ENCODE peak calls at places on chromosome 11, in nine cellular contexts. One of them, this sample, is unnamed. For H3K36me3, the result is how much of the 10 kb centered on the place peaks cover.

GRCh38 chr11:62001450-62002178 is 34.2 kb upstream of the FTH1 start:
- DNase-seq in IMR-90: no peak
- DNase-seq in mammary epithelial cell: no peak
- DNase-seq in heart right ventricle: peak
- DNase-seq in brain microvascular endothelial cell: no peak
- DNase-seq in endodermal cell: no peak
- DNase-seq in GM12878: no peak
- DNase-seq in GM23338: no peak
- DNase-seq in suprapubic skin: no peak
- DNase-seq in this sample: no peak

GRCh38 chr11:612201-612960 is 3.4 kb downstream of the IRF7 start:
- DNase-seq in IMR-90: peak
- DNase-seq in mammary epithelial cell: no peak
- DNase-seq in heart right ventricle: no peak
- DNase-seq in brain microvascular endothelial cell: no peak
- DNase-seq in endodermal cell: peak
- DNase-seq in GM12878: no peak
- DNase-seq in GM23338: peak
- DNase-seq in suprapubic skin: peak
- DNase-seq in this sample: no peak

GRCh38 chr11:116811194-116811593 is 11.9 kb downstream of the APOA4 start:
- DNase-seq in IMR-90: no peak
- DNase-seq in mammary epithelial cell: no peak
- DNase-seq in heart right ventricle: no peak
- DNase-seq in brain microvascular endothelial cell: no peak
- DNase-seq in endodermal cell: peak
- DNase-seq in GM12878: no peak
- DNase-seq in GM23338: no peak
- DNase-seq in suprapubic skin: no peak
- DNase-seq in this sample: no peak

GRCh38 chr11:62205441-62205840 is 3.0 kb upstream of the SCGB2A1 start:
- DNase-seq in IMR-90: no peak
- DNase-seq in mammary epithelial cell: no peak
- DNase-seq in heart right ventricle: no peak
- DNase-seq in brain microvascular endothelial cell: no peak
- DNase-seq in endodermal cell: no peak
- DNase-seq in GM12878: no peak
- DNase-seq in GM23338: no peak
- DNase-seq in suprapubic skin: no peak
- DNase-seq in this sample: no peak

GRCh38 chr11:926341-926916 is 759 bp downstream of the AP2A2 start:
- DNase-seq in IMR-90: peak
- DNase-seq in mammary epithelial cell: peak
- DNase-seq in heart right ventricle: no peak
- DNase-seq in brain microvascular endothelial cell: peak
- DNase-seq in endodermal cell: peak
- DNase-seq in GM12878: no peak
- DNase-seq in GM23338: no peak
- DNase-seq in suprapubic skin: no peak
- DNase-seq in this sample: no peak

GRCh38 chr11:10770626-10771254 is 19.7 kb downstream of the CTR9 start:
- DNase-seq in IMR-90: peak
- DNase-seq in mammary epithelial cell: peak
- DNase-seq in heart right ventricle: peak
- DNase-seq in brain microvascular endothelial cell: peak
- DNase-seq in endodermal cell: peak
- DNase-seq in GM12878: no peak
- DNase-seq in GM23338: peak
- DNase-seq in suprapubic skin: no peak
- DNase-seq in this sample: peak

GRCh38 chr11:6911946-6912345 is 8.9 kb upstream of the OR2D3 start:
- DNase-seq in IMR-90: peak
- DNase-seq in mammary epithelial cell: peak
- DNase-seq in heart right ventricle: no peak
- DNase-seq in brain microvascular endothelial cell: peak
- DNase-seq in endodermal cell: no peak
- DNase-seq in GM12878: no peak
- DNase-seq in GM23338: no peak
- DNase-seq in suprapubic skin: no peak
- DNase-seq in this sample: no peak

GRCh38 chr11:109853156-109853776 is 239.9 kb upstream of the ZC3H12C start:
- DNase-seq in IMR-90: peak
- DNase-seq in mammary epithelial cell: peak
- DNase-seq in heart right ventricle: no peak
- DNase-seq in brain microvascular endothelial cell: peak
- DNase-seq in endodermal cell: no peak
- DNase-seq in GM12878: peak
- DNase-seq in GM23338: peak
- DNase-seq in suprapubic skin: no peak
- DNase-seq in this sample: peak

GRCh38 chr11:27353593-27354358 is 9.2 kb downstream of the CCDC34 start:
- DNase-seq in IMR-90: peak
- DNase-seq in mammary epithelial cell: no peak
- DNase-seq in heart right ventricle: no peak
- DNase-seq in brain microvascular endothelial cell: no peak
- DNase-seq in endodermal cell: no peak
- DNase-seq in GM12878: no peak
- DNase-seq in GM23338: no peak
- DNase-seq in suprapubic skin: no peak
- DNase-seq in this sample: no peak

GRCh38 chr11:79809487-79809886 is 368.7 kb upstream of the TENM4 start:
- DNase-seq in IMR-90: no peak
- DNase-seq in mammary epithelial cell: no peak
- DNase-seq in heart right ventricle: no peak
- DNase-seq in brain microvascular endothelial cell: no peak
- DNase-seq in endodermal cell: no peak
- DNase-seq in GM12878: no peak
- DNase-seq in GM23338: no peak
- DNase-seq in suprapubic skin: no peak
- DNase-seq in this sample: no peak

GRCh38 chr11:92322225-92322624 is 97.6 kb downstream of the FAT3 start:
- DNase-seq in IMR-90: peak
- DNase-seq in mammary epithelial cell: peak
- DNase-seq in heart right ventricle: no peak
- DNase-seq in brain microvascular endothelial cell: peak
- DNase-seq in endodermal cell: no peak
- DNase-seq in GM12878: no peak
- DNase-seq in GM23338: no peak
- DNase-seq in suprapubic skin: no peak
- DNase-seq in this sample: peak

DNA sequence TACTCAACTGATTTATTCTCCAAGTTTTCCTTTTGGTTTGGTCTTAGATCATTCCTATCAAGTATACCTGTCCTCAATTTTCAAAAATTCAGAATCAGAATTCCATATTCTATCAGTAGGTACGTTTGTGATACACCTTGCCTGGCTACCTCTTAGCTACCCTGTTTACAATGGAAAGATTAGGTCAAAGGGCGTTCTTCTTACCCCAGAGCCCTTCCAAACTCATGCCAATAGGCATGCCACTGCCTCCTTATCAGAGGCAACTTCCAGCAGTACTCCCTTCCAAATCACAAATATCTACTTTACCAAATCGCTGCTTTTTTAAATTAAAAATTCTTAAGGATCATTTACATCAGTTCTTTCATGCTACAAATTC is 1.0 kb downstream of the PATL1 start:
- DNase-seq in IMR-90: no peak
- DNase-seq in mammary epithelial cell: no peak
- DNase-seq in heart right ventricle: no peak
- DNase-seq in brain microvascular endothelial cell: no peak
- DNase-seq in endodermal cell: no peak
- DNase-seq in GM12878: no peak
- DNase-seq in GM23338: no peak
- DNase-seq in suprapubic skin: no peak
- DNase-seq in this sample: no peak
- H3K4me3 ChIP-seq in IMR-90: peak
- H3K4me3 ChIP-seq in mammary epithelial cell: peak
- H3K4me3 ChIP-seq in heart right ventricle: peak
- H3K4me3 ChIP-seq in brain microvascular endothelial cell: peak
- H3K4me3 ChIP-seq in endodermal cell: peak
- H3K4me3 ChIP-seq in GM12878: peak
- H3K4me3 ChIP-seq in GM23338: peak
- H3K4me3 ChIP-seq in suprapubic skin: peak
- H3K4me3 ChIP-seq in this sample: peak

GRCh38 chr11:32448232-32448631 is 12.9 kb upstream of the WT1 start:
- DNase-seq in IMR-90: no peak
- DNase-seq in mammary epithelial cell: no peak
- DNase-seq in heart right ventricle: no peak
- DNase-seq in brain microvascular endothelial cell: no peak
- DNase-seq in endodermal cell: peak
- DNase-seq in GM12878: peak
- DNase-seq in GM23338: peak
- DNase-seq in suprapubic skin: no peak
- DNase-seq in this sample: no peak
- TF ChIP-seq CTCF in IMR-90: no peak
- TF ChIP-seq CTCF in mammary epithelial cell: peak
- TF ChIP-seq CTCF in heart right ventricle: no peak
- TF ChIP-seq CTCF in brain microvascular endothelial cell: peak
- TF ChIP-seq CTCF in endodermal cell: peak
- TF ChIP-seq CTCF in GM12878: peak
- TF ChIP-seq CTCF in GM23338: peak
- TF ChIP-seq CTCF in suprapubic skin: no peak
- TF ChIP-seq CTCF in this sample: peak

GRCh38 chr11:12258451-12258850 is 118.9 kb upstream of the PARVA start:
- DNase-seq in IMR-90: peak
- DNase-seq in mammary epithelial cell: no peak
- DNase-seq in heart right ventricle: no peak
- DNase-seq in brain microvascular endothelial cell: peak
- DNase-seq in endodermal cell: no peak
- DNase-seq in GM12878: no peak
- DNase-seq in GM23338: no peak
- DNase-seq in suprapubic skin: no peak
- DNase-seq in this sample: no peak
- H3K36me3 ChIP-seq in IMR-90: half or more
- H3K36me3 ChIP-seq in mammary epithelial cell: half or more
- H3K36me3 ChIP-seq in heart right ventricle: half or more
- H3K36me3 ChIP-seq in brain microvascular endothelial cell: half or more
- H3K36me3 ChIP-seq in endodermal cell: under half
- H3K36me3 ChIP-seq in GM12878: under half
- H3K36me3 ChIP-seq in GM23338: under half
- H3K36me3 ChIP-seq in suprapubic skin: half or more
- H3K36me3 ChIP-seq in this sample: under half

DNA sequence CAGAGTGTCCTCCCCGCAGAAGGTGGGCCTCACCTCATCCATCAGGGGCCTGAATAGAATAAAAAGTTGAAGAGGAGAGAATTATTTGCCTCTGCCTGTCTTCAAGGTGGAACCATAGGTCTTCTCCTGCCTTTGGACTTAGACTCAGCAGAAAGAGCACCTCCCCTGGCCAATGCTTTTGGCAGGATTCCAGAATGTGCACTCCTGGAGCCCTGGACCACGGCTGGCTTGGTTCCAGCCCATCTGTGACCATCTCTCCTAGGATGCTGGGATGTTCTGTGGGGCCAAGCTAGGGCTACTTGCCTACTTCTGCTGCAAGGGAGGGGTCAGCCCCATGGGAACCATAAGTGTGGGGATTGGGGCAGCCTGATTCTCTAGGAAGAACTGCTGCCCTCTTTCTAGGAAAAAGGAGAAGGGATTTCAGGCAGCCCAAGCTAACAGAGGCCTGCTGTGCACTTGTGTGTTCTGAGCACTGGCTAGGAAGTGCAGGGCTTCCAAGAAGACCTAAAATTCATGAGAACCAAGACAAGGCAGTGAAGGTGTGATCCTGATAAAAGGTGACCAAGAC is 32.2 kb upstream of the SHANK2 start:
- DNase-seq in IMR-90: no peak
- DNase-seq in mammary epithelial cell: no peak
- DNase-seq in heart right ventricle: no peak
- DNase-seq in brain microvascular endothelial cell: no peak
- DNase-seq in endodermal cell: peak
- DNase-seq in GM12878: no peak
- DNase-seq in GM23338: no peak
- DNase-seq in suprapubic skin: no peak
- DNase-seq in this sample: no peak
- H3K4me3 ChIP-seq in IMR-90: no peak
- H3K4me3 ChIP-seq in mammary epithelial cell: no peak
- H3K4me3 ChIP-seq in heart right ventricle: no peak
- H3K4me3 ChIP-seq in brain microvascular endothelial cell: no peak
- H3K4me3 ChIP-seq in endodermal cell: no peak
- H3K4me3 ChIP-seq in GM12878: no peak
- H3K4me3 ChIP-seq in GM23338: no peak
- H3K4me3 ChIP-seq in suprapubic skin: peak
- H3K4me3 ChIP-seq in this sample: no peak

DNA sequence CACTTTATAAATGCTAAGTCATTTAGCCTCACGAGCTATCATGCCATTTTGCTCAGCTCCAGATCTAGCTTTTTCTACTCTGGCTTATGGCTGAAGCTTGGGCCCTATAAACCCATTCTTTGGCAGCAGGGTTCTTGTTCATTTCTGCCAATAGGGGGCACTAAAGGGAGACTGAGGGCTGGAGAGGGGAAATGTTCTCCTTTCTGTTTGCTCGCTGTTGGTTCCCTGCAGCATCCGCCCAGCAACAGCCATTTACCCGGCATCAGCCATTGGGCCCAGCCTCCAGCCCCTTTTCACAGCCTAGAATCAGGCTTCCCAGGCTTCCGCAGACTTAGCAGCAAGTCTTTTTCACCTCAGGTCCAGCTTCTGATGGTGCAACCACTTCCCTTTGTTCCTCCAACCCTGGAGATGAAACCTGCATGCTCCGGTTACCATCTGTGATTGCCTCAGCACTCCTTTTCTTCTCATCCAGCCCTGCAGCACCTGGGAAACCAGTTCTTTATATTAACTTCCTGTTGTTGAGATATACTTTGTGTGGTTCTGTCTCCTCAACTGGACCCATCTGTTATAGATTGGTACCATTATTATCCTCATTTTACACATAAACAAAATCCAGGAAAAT is 4.2 kb upstream of the ME3 start:
- DNase-seq in IMR-90: no peak
- DNase-seq in mammary epithelial cell: no peak
- DNase-seq in heart right ventricle: no peak
- DNase-seq in brain microvascular endothelial cell: no peak
- DNase-seq in endodermal cell: peak
- DNase-seq in GM12878: no peak
- DNase-seq in GM23338: peak
- DNase-seq in suprapubic skin: no peak
- DNase-seq in this sample: no peak
- TF ChIP-seq CTCF in IMR-90: no peak
- TF ChIP-seq CTCF in mammary epithelial cell: peak
- TF ChIP-seq CTCF in heart right ventricle: no peak
- TF ChIP-seq CTCF in brain microvascular endothelial cell: peak
- TF ChIP-seq CTCF in endodermal cell: peak
- TF ChIP-seq CTCF in GM12878: no peak
- TF ChIP-seq CTCF in GM23338: peak
- TF ChIP-seq CTCF in suprapubic skin: no peak
- TF ChIP-seq CTCF in this sample: peak

GRCh38 chr11:23976369-23976768 is 520.5 kb upstream of the LUZP2 start:
- DNase-seq in IMR-90: peak
- DNase-seq in mammary epithelial cell: no peak
- DNase-seq in heart right ventricle: no peak
- DNase-seq in brain microvascular endothelial cell: no peak
- DNase-seq in endodermal cell: no peak
- DNase-seq in GM12878: no peak
- DNase-seq in GM23338: no peak
- DNase-seq in suprapubic skin: no peak
- DNase-seq in this sample: no peak
- H3K36me3 ChIP-seq in IMR-90: under half
- H3K36me3 ChIP-seq in mammary epithelial cell: under half
- H3K36me3 ChIP-seq in heart right ventricle: under half
- H3K36me3 ChIP-seq in brain microvascular endothelial cell: under half
- H3K36me3 ChIP-seq in endodermal cell: under half
- H3K36me3 ChIP-seq in GM12878: under half
- H3K36me3 ChIP-seq in GM23338: under half
- H3K36me3 ChIP-seq in suprapubic skin: under half
- H3K36me3 ChIP-seq in this sample: under half